ENCODE peak calls at places on chromosomes 4 and X, in nine cellular contexts. E is lower lobe of right lung, O is stomach, G is cardiac fibroblast, V is activated B cell treated with CpG ODN at 0.5 μM for 24 hours, L is GM12878, S is kidney, Y is dorsolateral prefrontal cortex, W is fibroblast of villous mesenchyme. U is an unnamed sample.

GRCh38 chr4:111018231-111018630 is 395.4 kb upstream of the PITX2 start:
- DNase-seq in E (no peak), G (no peak), W (no peak), Y (no peak), V (no peak), O (no peak), S (no peak), L (no peak), U (no peak)

GRCh38 chr4:74217365-74217764 is 59.4 kb downstream of the MTHFD2L start:
- DNase-seq in Y (no peak), O (no peak), S (no peak), G (peak; percentile 32), V (no peak), L (no peak), E (no peak), W (peak; percentile 26), U (no peak)

GRCh38 chr4:80840396-80840795 is 190.1 kb upstream of the BMP3 start:
- DNase-seq in S (no peak), Y (no peak), G (no peak), V (no peak), E (no peak), O (no peak), L (no peak), W (peak; percentile 20), U (no peak)

GRCh38 chr4:140249351-140249750 is 95.4 kb upstream of the MAML3 start:
- DNase-seq in E (no peak), W (peak; percentile 63), V (no peak), L (no peak), G (peak; percentile 64), Y (no peak), O (no peak), S (no peak), U (no peak)

GRCh38 chrX:22081475-22082092 is 49.5 kb downstream of the PHEX start:
- DNase-seq in S (no peak), G (peak; percentile 73), W (peak; percentile 60), E (peak; percentile 52), Y (no peak), L (no peak), O (peak; percentile 51), V (no peak), U (peak; percentile 30)

GRCh38 chrX:34875204-34875603 is 67.4 kb upstream of the FAM47B start:
- DNase-seq in G (peak; percentile 52), O (no peak), E (no peak), S (no peak), W (peak; percentile 51), Y (no peak), L (no peak), V (no peak), U (no peak)

GRCh38 chr4:100875296-100876040 is 357.6 kb upstream of the EMCN start:
- DNase-seq in G (no peak), L (no peak), V (no peak), Y (no peak), O (no peak), E (no peak), S (no peak), W (no peak), U (no peak)

GRCh38 chrX:36849407-36849806 is 158.8 kb upstream of the FAM47C start:
- DNase-seq in W (no peak), L (no peak), V (no peak), G (no peak), O (no peak), E (no peak), S (no peak), Y (no peak), U (no peak)

GRCh38 chr4:125323547-125324100 is 8.9 kb downstream of the FAT4 start:
- DNase-seq in W (peak; percentile 34), E (no peak), Y (no peak), G (peak; percentile 76), V (no peak), O (no peak), L (no peak), S (no peak), U (no peak)

GRCh38 chr4:182258441-182259031 is 15.3 kb downstream of the TENM3 start:
- DNase-seq in S (no peak), W (no peak), L (no peak), V (no peak), O (no peak), E (no peak), G (no peak), Y (no peak), U (no peak)

DNA sequence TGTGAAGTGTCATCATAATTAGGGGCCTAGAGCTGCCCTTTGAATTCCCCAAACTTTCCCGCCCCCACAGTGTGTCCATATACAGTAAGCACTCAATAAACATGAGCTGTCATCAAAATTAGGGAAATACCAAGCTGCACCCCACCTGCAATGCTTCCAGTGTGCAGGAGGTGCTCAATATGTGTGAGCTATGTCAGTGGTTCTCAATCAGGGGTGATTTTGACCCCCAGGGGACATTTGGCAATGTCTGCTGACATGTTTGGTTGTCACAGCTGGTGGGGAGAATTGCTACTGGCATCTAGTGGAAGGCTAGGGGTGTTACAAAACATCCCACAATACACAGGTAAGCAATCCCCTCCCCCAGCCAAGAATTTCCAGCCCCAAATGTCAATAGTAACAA is 750 bp downstream of the CFP start:
- DNase-seq in S (no peak), G (no peak), L (no peak), O (no peak), Y (no peak), W (no peak), E (no peak), V (no peak), U (no peak)
- TF ChIP-seq CTCF in S (no peak), G (no peak), L (peak; percentile 54), O (no peak), Y (no peak), W (peak; percentile 15), E (no peak), V (no peak), U (no peak)

GRCh38 chr4:20252656-20253271 is 1.1 kb downstream of the SLIT2 start:
- DNase-seq in E (peak; percentile 48), S (peak; percentile 82), G (peak; percentile 53), V (no peak), W (peak; percentile 29), Y (peak; percentile 41), L (no peak), O (no peak), U (no peak)

GRCh38 chr4:20251061-20251795 is 477 bp upstream of the SLIT2 start:
- DNase-seq in W (peak; percentile 21), G (no peak), S (no peak), Y (no peak), E (no peak), V (no peak), L (no peak), O (no peak), U (no peak)

GRCh38 chr4:20248155-20248558 is 3.5 kb upstream of the SLIT2 start:
- DNase-seq in S (no peak), Y (no peak), W (peak; percentile 76), V (no peak), G (peak; percentile 85), O (no peak), L (no peak), E (no peak), U (no peak)

GRCh38 chr4:20251796-20252655 is at the start of gene SLIT2:
- DNase-seq in W (peak; percentile 83), S (peak; percentile 92), O (peak; percentile 81), V (no peak), L (no peak), E (peak; percentile 80), Y (peak; percentile 81), G (peak; percentile 91), U (no peak)

GRCh38 chr4:20249333-20249732 is 2.4 kb upstream of the SLIT2 start:
- DNase-seq in Y (no peak), L (no peak), W (peak; percentile 51), E (no peak), V (no peak), S (no peak), G (peak; percentile 77), O (no peak), U (no peak)
- TF ChIP-seq CTCF in Y (peak; percentile 56), L (peak; percentile 4), W (peak; percentile 46), E (peak; percentile 30), V (no peak), S (peak; percentile 38), G (peak; percentile 75), O (peak; percentile 8), U (no peak)

GRCh38 chr4:41192136-41192535 is 22.2 kb downstream of the APBB2 start:
- DNase-seq in S (no peak), O (no peak), E (no peak), L (no peak), W (no peak), V (no peak), Y (no peak), G (peak; percentile 67), U (no peak)
- TF ChIP-seq CTCF in S (no peak), O (no peak), E (no peak), L (no peak), W (no peak), V (no peak), Y (no peak), G (no peak), U (no peak)

DNA sequence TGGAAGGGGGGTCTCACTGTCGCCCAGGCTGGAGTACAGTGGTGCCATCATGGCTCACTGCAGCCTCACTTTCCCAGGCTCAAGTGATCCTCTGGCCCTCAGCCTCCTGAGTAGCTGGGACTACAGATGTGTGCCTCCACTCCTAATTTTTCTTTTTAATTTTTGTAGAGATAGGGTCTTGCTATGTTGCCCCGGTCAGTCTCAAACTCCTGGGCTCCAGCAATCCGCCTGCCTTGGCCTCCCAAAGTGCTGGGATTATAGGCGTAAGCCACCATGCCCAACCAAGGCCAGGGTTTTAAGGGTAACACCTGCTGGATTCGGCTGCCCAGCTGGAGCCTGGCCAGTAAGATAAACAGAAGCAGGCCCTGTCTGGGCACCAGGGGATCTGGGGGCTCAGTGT is 3.4 kb downstream of the TREX2 start:
- DNase-seq in L (no peak), Y (no peak), S (no peak), E (no peak), V (no peak), W (no peak), G (no peak), O (no peak), U (no peak)
- TF ChIP-seq CTCF in L (no peak), Y (no peak), S (no peak), E (no peak), V (no peak), W (no peak), G (no peak), O (no peak), U (no peak)

GRCh38 chr4:20426028-20426427 is 174.3 kb downstream of the SLIT2 start:
- DNase-seq in Y (no peak), O (no peak), G (no peak), E (no peak), W (no peak), S (no peak), V (no peak), L (no peak), U (no peak)

GRCh38 chr4:20432098-20432497 is 180.4 kb downstream of the SLIT2 start:
- DNase-seq in Y (no peak), O (no peak), W (peak; percentile 73), S (no peak), E (no peak), V (no peak), G (peak; percentile 56), L (no peak), U (no peak)

GRCh38 chr4:20430555-20430954 is 178.8 kb downstream of the SLIT2 start:
- DNase-seq in Y (no peak), E (no peak), L (no peak), V (no peak), W (no peak), G (no peak), S (no peak), O (no peak), U (no peak)

GRCh38 chr4:20431422-20432014 is 179.8 kb downstream of the SLIT2 start:
- DNase-seq in Y (no peak), L (no peak), W (peak; percentile 37), S (no peak), O (no peak), E (no peak), V (no peak), G (peak; percentile 70), U (no peak)

GRCh38 chr4:20428410-20429160 is 176.9 kb downstream of the SLIT2 start:
- DNase-seq in W (no peak), V (no peak), O (no peak), G (peak; percentile 44), Y (no peak), E (no peak), L (no peak), S (no peak), U (no peak)
- TF ChIP-seq CTCF in W (peak; percentile 40), V (no peak), O (no peak), G (peak; percentile 18), Y (peak; percentile 67), E (no peak), L (peak; percentile 40), S (no peak), U (no peak)

U was measured in CD8-positive, alpha-beta T cell.